ENCODE peak calls at places on chromosome 16, in four cellular contexts. I is WTC11, Y is AG04450, O is Peyer's patch. X is an unnamed sample.
A peak's percentile ranks its signal among the peaks of the same experiment; 100 is the strongest.

GRCh38 chr16:77794586-77794985 is 6.2 kb downstream of the VAT1L start:
- DNase-seq in O (no peak), Y (peak; percentile 47), I (no peak), X (no peak)

GRCh38 chr16:63230383-63230782 is 1194.1 kb upstream of the CDH8 start:
- DNase-seq in I (no peak), Y (no peak), O (no peak), X (no peak)

GRCh38 chr16:78775161-78775561 is 675.7 kb downstream of the WWOX start:
- DNase-seq in I (no peak), Y (no peak), O (no peak), X (no peak)

GRCh38 chr16:4801051-4801961 is 1.1 kb downstream of the ROGDI start:
- DNase-seq in Y (no peak), O (no peak), I (no peak), X (no peak)

GRCh38 chr16:82878466-82878865 is 251.7 kb downstream of the CDH13 start:
- DNase-seq in Y (no peak), O (no peak), I (no peak), X (no peak)

GRCh38 chr16:10941127-10941933 is 938 bp downstream of the DEXI start:
- DNase-seq in Y (no peak), O (peak; percentile 59), I (no peak), X (no peak)

GRCh38 chr16:56282455-56282854 is 91.2 kb downstream of the GNAO1 start:
- DNase-seq in O (no peak), Y (no peak), I (no peak), X (no peak)

GRCh38 chr16:69477546-69477945 is 53.1 kb downstream of the CYB5B start:
- DNase-seq in O (no peak), I (no peak), Y (no peak), X (no peak)

GRCh38 chr16:64392456-64392855 is 729.4 kb downstream of the CDH11 start:
- DNase-seq in I (no peak), O (no peak), Y (no peak), X (no peak)

GRCh38 chr16:53546988-53547391 is 44.0 kb upstream of the AKTIP start:
- DNase-seq in I (peak; percentile 63), O (no peak), Y (no peak), X (no peak)

GRCh38 chr16:89117975-89118289 is 24.3 kb downstream of the ACSF3 start:
- DNase-seq in I (peak; percentile 8), O (peak; percentile 35), Y (no peak), X (no peak)

GRCh38 chr16:5321925-5322324 is 224.3 kb upstream of the EEF2KMT start:
- DNase-seq in O (no peak), I (no peak), Y (no peak), X (no peak)

GRCh38 chr16:88387941-88388627 is 5.3 kb downstream of the ZNF469 start:
- DNase-seq in Y (no peak), O (peak; percentile 63), I (no peak), X (no peak)

GRCh38 chr16:87966685-87967185 is 15.5 kb downstream of the BANP start:
- DNase-seq in I (no peak), Y (no peak), O (no peak), X (no peak)

GRCh38 chr16:23508589-23509440 is 1.5 kb downstream of the GGA2 start:
- DNase-seq in I (peak; percentile 37), O (no peak), Y (no peak), X (no peak)

GRCh38 chr16:8858994-8859912 is 9.6 kb downstream of the CARHSP1 start:
- DNase-seq in O (no peak), Y (no peak), I (no peak), X (no peak)

GRCh38 chr16:8931864-8932263 is 31.8 kb downstream of the USP7 start:
- DNase-seq in Y (peak; percentile 27), I (peak; percentile 74), O (no peak), X (no peak)

GRCh38 chr16:54446639-54447038 is 160.1 kb upstream of the IRX3 start:
- DNase-seq in Y (no peak), I (no peak), O (no peak), X (no peak)

GRCh38 chr16:27444470-27444869 is 42.5 kb downstream of the IL21R start:
- DNase-seq in I (no peak), Y (no peak), O (peak; percentile 6), X (no peak)

GRCh38 chr16:53433509-53433908 is 762 bp upstream of the RBL2 start:
- DNase-seq in O (no peak), I (no peak), Y (no peak), X (no peak)

GRCh38 chr16:12271006-12271405 is 294.5 kb downstream of the SNX29 start:
- DNase-seq in I (peak; percentile 62), O (no peak), Y (no peak), X (no peak)

GRCh38 chr16:50261160-50261706 is 5.1 kb upstream of the ADCY7 start:
- DNase-seq in O (peak; percentile 46), Y (no peak), I (no peak), X (no peak)

GRCh38 chr16:7482596-7483290 is 150.1 kb downstream of the RBFOX1 start:
- DNase-seq in O (no peak), I (no peak), Y (no peak), X (no peak)

GRCh38 chr16:48409839-48410610 is 24.8 kb upstream of the SIAH1 start:
- DNase-seq in O (peak; percentile 76), Y (peak; percentile 69), I (no peak), X (peak; percentile 42)

GRCh38 chr16:4795828-4796572 is 831 bp downstream of the SMIM22 start:
- DNase-seq in O (no peak), I (no peak), Y (no peak), X (no peak)

GRCh38 chr16:22388101-22388644 is 13.8 kb upstream of the CDR2 start:
- DNase-seq in O (no peak), I (no peak), Y (no peak), X (no peak)

GRCh38 chr16:6165330-6165984 is 1067.9 kb upstream of the EEF2KMT start:
- DNase-seq in I (no peak), Y (no peak), O (no peak), X (no peak)

GRCh38 chr16:81758376-81758775 is 20.7 kb upstream of the PLCG2 start:
- DNase-seq in Y (no peak), O (no peak), I (no peak), X (no peak)

GRCh38 chr16:56849690-56850680 is 15.0 kb upstream of the SLC12A3 start:
- DNase-seq in I (no peak), O (peak; percentile 7), Y (no peak), X (no peak)

GRCh38 chr16:21100447-21100846 is 50.2 kb downstream of the DNAH3 start:
- DNase-seq in Y (peak; percentile 75), I (no peak), O (no peak), X (no peak)

GRCh38 chr16:78720416-78720815 is 621.0 kb downstream of the WWOX start:
- DNase-seq in Y (no peak), I (no peak), O (no peak), X (no peak)

GRCh38 chr16:58022601-58023371 is 2.8 kb upstream of the MMP15 start:
- DNase-seq in Y (no peak), O (peak; percentile 65), I (no peak), X (no peak)

GRCh38 chr16:4626396-4626795 is 1.8 kb downstream of the MGRN1 start:
- DNase-seq in O (no peak), Y (no peak), I (no peak), X (no peak)

GRCh38 chr16:55184619-55185018 is 139.4 kb upstream of the IRX6 start:
- DNase-seq in I (no peak), O (no peak), Y (no peak), X (no peak)

GRCh38 chr16:18958621-18959578 is 24.8 kb upstream of the TMC7 start:
- DNase-seq in Y (no peak), I (no peak), O (no peak), X (no peak)

GRCh38 chr16:2150418-2151187 is 2.2 kb downstream of the RAB26 start:
- DNase-seq in O (peak; percentile 68), Y (no peak), I (peak; percentile 65), X (no peak)
- TF ChIP-seq CTCF in O (no peak), Y (no peak), I (no peak), X (no peak)

GRCh38 chr16:86828653-86829052 is 250.3 kb downstream of the FOXL1 start:
- DNase-seq in O (no peak), Y (no peak), I (no peak), X (no peak)

GRCh38 chr16:86828202-86828601 is 249.9 kb downstream of the FOXL1 start:
- DNase-seq in O (no peak), Y (no peak), I (no peak), X (no peak)

GRCh38 chr16:86834451-86835035 is 256.2 kb downstream of the FOXL1 start:
- DNase-seq in O (no peak), I (peak; percentile 60), Y (peak; percentile 71), X (no peak)

GRCh38 chr16:86833136-86833535 is 254.8 kb downstream of the FOXL1 start:
- DNase-seq in I (no peak), O (no peak), Y (no peak), X (no peak)

GRCh38 chr16:86831366-86831765 is 253.0 kb downstream of the FOXL1 start:
- DNase-seq in Y (no peak), I (no peak), O (no peak), X (no peak)
- TF ChIP-seq CTCF in Y (no peak), I (no peak), O (no peak), X (no peak)

GRCh38 chr16:15482068-15482747 is 47.8 kb downstream of the BMERB1 start:
- DNase-seq in Y (peak; percentile 95), O (peak; percentile 63), I (peak; percentile 34), X (no peak)
- TF ChIP-seq CTCF in Y (peak; percentile 46), O (peak; percentile 40), I (no peak), X (no peak)

GRCh38 chr16:720507-720989 is 398 bp upstream of the ANTKMT start:
- DNase-seq in O (no peak), Y (no peak), I (peak; percentile 60), X (no peak)

GRCh38 chr16:718922-719321 is 2.0 kb upstream of the ANTKMT start:
- DNase-seq in O (no peak), I (no peak), Y (no peak), X (no peak)

GRCh38 chr16:720990-721764 is at the start of gene ANTKMT:
- DNase-seq in I (peak; percentile 97), Y (no peak), O (peak; percentile 90), X (peak; percentile 40)

GRCh38 chr16:718389-718788 is 2.6 kb upstream of the ANTKMT start:
- DNase-seq in Y (no peak), I (no peak), O (no peak), X (no peak)

GRCh38 chr16:719815-720506 is 985 bp upstream of the ANTKMT start:
- DNase-seq in O (no peak), Y (no peak), I (no peak), X (no peak)
- TF ChIP-seq CTCF in O (no peak), Y (peak; percentile 39), I (no peak), X (no peak)

DNA sequence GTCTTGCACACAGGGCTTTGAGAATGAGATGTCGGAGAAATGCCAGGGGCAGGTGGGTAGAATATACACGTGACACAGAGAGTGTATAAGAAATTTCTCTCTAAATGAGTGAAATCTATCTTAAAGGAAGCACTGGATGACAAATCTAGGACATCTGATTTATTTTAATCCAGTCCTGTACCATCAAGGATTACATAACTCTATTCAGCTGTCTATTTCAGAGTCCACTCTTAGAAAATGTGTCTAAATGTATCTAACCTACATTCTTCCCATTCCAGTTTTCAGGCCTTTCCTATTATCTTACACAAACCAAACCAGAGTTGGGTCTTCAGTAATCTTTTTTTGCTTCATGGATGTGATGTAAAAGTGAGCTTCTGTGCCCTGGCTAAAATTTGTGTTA is 181.9 kb downstream of the CNTNAP4 start:
- DNase-seq in I (no peak), Y (no peak), O (no peak), X (no peak)
- TF ChIP-seq CTCF in I (no peak), Y (no peak), O (no peak), X (no peak)

X was measured in omental fat pad.